ENCODE peak calls at places on chromosome 11, in seven cellular contexts. T is amygdala; V is stimulated activated CD4-positive, alpha-beta T cell treated with anti-CD3 and anti-CD28 coated beads, Interleukin-15, amount 100 ng/mL, for 48 hours; W is left lung; B is aorta; N is iPS DF 19.7; L is AG10803. P is an unnamed sample.

GRCh38 chr11:117434481-117434880 is 106.8 kb downstream of the CEP164 start:
- DNase-seq in T (no peak), V (no peak), W (no peak), B (no peak), N (no peak), L (no peak), P (no peak)

GRCh38 chr11:124643605-124644425 is 21.2 kb downstream of the TBRG1 start:
- DNase-seq in T (no peak), V (no peak), W (no peak), B (no peak), N (no peak), L (peak; percentile 79), P (peak; percentile 61)

GRCh38 chr11:126113515-126113957 is 50.9 kb upstream of the CDON start:
- DNase-seq in T (no peak), V (no peak), W (peak; percentile 91), B (peak; percentile 94), N (no peak), L (peak; percentile 99), P (peak; percentile 98)

GRCh38 chr11:61897387-61898246 is 6.3 kb upstream of the FADS3 start:
- DNase-seq in T (peak; percentile 86), V (peak; percentile 73), W (peak; percentile 66), B (peak; percentile 77), N (no peak), L (peak; percentile 55), P (peak; percentile 42)

GRCh38 chr11:23991140-23991539 is 505.7 kb upstream of the LUZP2 start:
- DNase-seq in T (no peak), V (no peak), W (no peak), B (no peak), N (no peak), L (peak; percentile 89), P (peak; percentile 72)

GRCh38 chr11:117492578-117493251 is 165.1 kb downstream of the CEP164 start:
- DNase-seq in T (peak; percentile 35), V (no peak), W (no peak), B (no peak), N (no peak), L (no peak), P (no peak)

GRCh38 chr11:22884268-22884667 is 24.0 kb upstream of the CCDC179 start:
- DNase-seq in T (no peak), V (no peak), W (no peak), B (no peak), N (no peak), L (peak; percentile 25), P (peak; percentile 4)

GRCh38 chr11:27705873-27706820 is 5.9 kb upstream of the BDNF start:
- DNase-seq in T (no peak), V (no peak), W (no peak), B (no peak), N (no peak), L (peak; percentile 68), P (no peak)

GRCh38 chr11:31160504-31161422 is 208.8 kb downstream of the DCDC1 start:
- DNase-seq in T (no peak), V (no peak), W (no peak), B (no peak), N (peak; percentile 15), L (no peak), P (no peak)

GRCh38 chr11:504053-504993 is 2.7 kb downstream of the RNH1 start:
- DNase-seq in T (no peak), V (no peak), W (no peak), B (peak; percentile 71), N (no peak), L (peak; percentile 61), P (peak; percentile 75)

GRCh38 chr11:128189823-128190222 is 397.5 kb downstream of the ETS1 start:
- DNase-seq in T (no peak), V (no peak), W (no peak), B (no peak), N (no peak), L (no peak), P (no peak)

GRCh38 chr11:59273008-59273841 is 60.5 kb upstream of the MPEG1 start:
- DNase-seq in T (no peak), V (no peak), W (no peak), B (no peak), N (no peak), L (no peak), P (no peak)

GRCh38 chr11:11969380-11970215 is 38.8 kb downstream of the DKK3 start:
- DNase-seq in T (peak; percentile 62), V (no peak), W (no peak), B (peak; percentile 62), N (no peak), L (peak; percentile 29), P (no peak)